ENCODE peak calls at places on chromosomes 6 and 20, in five cellular contexts. U, L, W, D and P are unnamed samples. For H3K4me1, the result is how much of the 10 kb centered on the place peaks cover.

GRCh38 chr6:139376604-139377218 is 2.3 kb upstream of the CITED2 start:
- DNase-seq in U (peak), L (peak), W (peak), D (peak), P (no peak)

GRCh38 chr6:25446815-25447569 is 167.8 kb downstream of the CARMIL1 start:
- DNase-seq in U (no peak), L (peak), W (no peak), D (no peak), P (no peak)

GRCh38 chr6:111482236-111482958 is 621 bp downstream of the REV3L start:
- DNase-seq in U (peak), L (no peak), W (no peak), D (no peak), P (no peak)

GRCh38 chr20:59784365-59785117 is 148.9 kb downstream of the SYCP2 start:
- DNase-seq in U (no peak), L (no peak), W (no peak), D (no peak), P (no peak)

GRCh38 chr6:137661601-137662000 is 167.4 kb upstream of the OLIG3 start:
- DNase-seq in U (no peak), L (peak), W (no peak), D (no peak), P (no peak)

GRCh38 chr6:26553264-26553738 is 15.1 kb downstream of the HMGN4 start:
- DNase-seq in U (peak), L (peak), W (no peak), D (peak), P (peak)

GRCh38 chr6:157304840-157305675 is 18.3 kb downstream of the TMEM242 start:
- DNase-seq in U (peak), L (no peak), W (no peak), D (peak), P (no peak)

GRCh38 chr20:1946762-1947534 is 46.9 kb downstream of the PDYN start:
- DNase-seq in U (no peak), L (no peak), W (no peak), D (peak), P (no peak)

GRCh38 chr20:14189794-14190402 is 147.5 kb downstream of the FLRT3 start:
- DNase-seq in U (no peak), L (peak), W (peak), D (peak), P (no peak)

GRCh38 chr20:24816907-24817306 is 132.2 kb upstream of the CST7 start:
- DNase-seq in U (no peak), L (no peak), W (no peak), D (no peak), P (no peak)

GRCh38 chr20:55116598-55116997 is 641.2 kb downstream of the DOK5 start:
- DNase-seq in U (no peak), L (no peak), W (no peak), D (no peak), P (no peak)

GRCh38 chr6:677919-678318 is 15.0 kb downstream of the EXOC2 start:
- DNase-seq in U (no peak), L (no peak), W (no peak), D (no peak), P (no peak)

GRCh38 chr6:10411131-10411914 is 3.6 kb downstream of the TFAP2A start:
- DNase-seq in U (no peak), L (no peak), W (no peak), D (no peak), P (no peak)

GRCh38 chr6:41672016-41672415 is 33.7 kb downstream of the MDFI start:
- DNase-seq in U (no peak), L (no peak), W (no peak), D (no peak), P (no peak)

GRCh38 chr6:43038727-43039126 is 14.9 kb downstream of the CUL7 start:
- DNase-seq in U (no peak), L (no peak), W (no peak), D (no peak), P (no peak)

GRCh38 chr20:57653910-57654309 is 33.7 kb upstream of the ZBP1 start:
- DNase-seq in U (peak), L (peak), W (peak), D (no peak), P (no peak)

GRCh38 chr20:62314711-62315302 is 12.0 kb downstream of the ADRM1 start:
- DNase-seq in U (no peak), L (no peak), W (no peak), D (no peak), P (no peak)

GRCh38 chr6:150539568-150539967 is 60.1 kb upstream of the PLEKHG1 start:
- DNase-seq in U (no peak), L (no peak), W (no peak), D (no peak), P (no peak)

GRCh38 chr6:154751020-154751800 is 18.0 kb downstream of the SCAF8 start:
- DNase-seq in U (no peak), L (no peak), W (no peak), D (no peak), P (no peak)

GRCh38 chr20:22890605-22891300 is 144.4 kb upstream of the SSTR4 start:
- DNase-seq in U (no peak), L (no peak), W (no peak), D (no peak), P (no peak)

GRCh38 chr6:31304683-31305082 is 32.8 kb upstream of the HLA-C start:
- DNase-seq in U (no peak), L (peak), W (no peak), D (no peak), P (no peak)

GRCh38 chr6:40556023-40556422 is 31.1 kb downstream of the LRFN2 start:
- DNase-seq in U (no peak), L (no peak), W (no peak), D (no peak), P (no peak)

GRCh38 chr6:82385102-82385501 is 21.5 kb downstream of the TPBG start:
- DNase-seq in U (no peak), L (no peak), W (no peak), D (no peak), P (no peak)

GRCh38 chr20:44747166-44748004 is 1.7 kb downstream of the KCNK15 start:
- DNase-seq in U (peak), L (peak), W (peak), D (peak), P (peak)

GRCh38 chr6:169420912-169421543 is 167.4 kb upstream of the THBS2 start:
- DNase-seq in U (peak), L (no peak), W (no peak), D (no peak), P (no peak)

GRCh38 chr6:109071125-109071917 is 23.3 kb downstream of the SESN1 start:
- DNase-seq in U (no peak), L (no peak), W (no peak), D (no peak), P (no peak)

GRCh38 chr6:137043710-137044365 is 927 bp downstream of the IL20RA start:
- DNase-seq in U (no peak), L (peak), W (peak), D (peak), P (no peak)

GRCh38 chr6:169427856-169428255 is 174.2 kb upstream of the THBS2 start:
- DNase-seq in U (no peak), L (no peak), W (no peak), D (peak), P (no peak)

GRCh38 chr20:13238001-13238653 is 17.1 kb downstream of the ISM1 start:
- DNase-seq in U (no peak), L (no peak), W (no peak), D (no peak), P (no peak)

GRCh38 chr20:64109390-64109747 is 2.0 kb upstream of the NPBWR2 start:
- DNase-seq in U (peak), L (no peak), W (no peak), D (no peak), P (no peak)

GRCh38 chr6:127554435-127555006 is 22.5 kb upstream of the C6orf58 start:
- DNase-seq in U (no peak), L (peak), W (peak), D (peak), P (peak)

GRCh38 chr6:15327271-15327670 is 81.4 kb downstream of the JARID2 start:
- DNase-seq in U (peak), L (peak), W (peak), D (no peak), P (no peak)

GRCh38 chr6:132140150-132140549 is 189.0 kb upstream of the CCN2 start:
- DNase-seq in U (no peak), L (no peak), W (no peak), D (no peak), P (no peak)

GRCh38 chr6:163147988-163148387 is 266.5 kb upstream of the QKI start:
- DNase-seq in U (no peak), L (peak), W (peak), D (no peak), P (no peak)
- H3K4me1 ChIP-seq in U (under half), L (under half), W (under half), D (under half), P (under half)

DNA sequence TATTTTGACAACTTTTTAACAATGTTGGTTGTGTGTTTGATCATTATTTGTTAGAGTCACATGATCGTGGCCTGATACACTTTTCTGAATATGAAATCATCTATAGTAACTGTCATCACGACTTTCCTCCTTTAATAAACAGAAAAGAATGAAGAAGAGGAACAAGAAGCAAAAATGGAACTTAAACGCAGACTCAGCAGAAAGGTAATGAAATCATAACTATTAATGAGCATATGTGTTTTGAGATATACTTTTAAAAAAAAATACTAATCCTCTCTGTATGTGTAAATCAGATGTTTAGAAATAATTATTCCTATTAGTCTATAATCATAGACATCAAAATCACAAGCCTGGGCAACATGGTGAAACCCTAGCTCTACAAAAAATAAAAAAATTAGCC is 60.1 kb upstream of the LTV1 start:
- DNase-seq in U (no peak), L (no peak), W (no peak), D (no peak), P (no peak)
- H3K27ac ChIP-seq in U (no peak), L (no peak), W (no peak), D (no peak), P (no peak)

DNA sequence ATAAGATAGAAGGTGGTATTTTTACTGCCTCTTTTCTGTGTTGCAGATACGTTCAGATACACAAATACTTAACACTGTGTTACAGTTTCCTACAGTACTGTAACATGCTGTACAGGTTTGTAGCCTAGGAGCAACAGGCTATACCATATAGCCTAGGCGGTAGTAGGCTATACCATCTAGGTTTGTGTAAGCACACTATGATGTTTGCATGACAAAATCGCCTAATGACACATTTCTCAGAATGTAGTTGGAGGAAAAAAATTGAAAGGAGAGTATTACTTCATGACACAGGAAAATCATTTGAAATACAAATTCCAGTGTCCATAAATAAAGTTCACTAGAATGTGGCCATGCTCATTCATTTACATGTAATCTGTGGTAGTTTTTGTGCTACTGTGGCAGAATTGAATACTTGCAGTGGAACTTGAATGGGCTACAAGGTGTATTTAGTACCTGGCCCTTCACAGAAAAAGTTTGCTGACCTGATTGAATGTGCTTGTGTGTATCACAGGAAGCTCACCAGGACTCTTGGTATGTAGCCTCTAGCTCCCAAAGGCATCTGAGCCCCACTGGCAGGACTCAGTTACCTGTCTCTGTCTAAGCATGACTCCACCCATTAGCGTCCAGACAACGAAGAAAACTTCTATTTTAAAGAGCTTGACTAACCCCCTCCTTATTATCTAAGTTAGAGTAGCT is 18.8 kb downstream of the TOP1 start:
- DNase-seq in U (no peak), L (no peak), W (no peak), D (no peak), P (no peak)
- H3K4me1 ChIP-seq in U (under half), L (under half), W (half or more), D (under half), P (half or more)

DNA sequence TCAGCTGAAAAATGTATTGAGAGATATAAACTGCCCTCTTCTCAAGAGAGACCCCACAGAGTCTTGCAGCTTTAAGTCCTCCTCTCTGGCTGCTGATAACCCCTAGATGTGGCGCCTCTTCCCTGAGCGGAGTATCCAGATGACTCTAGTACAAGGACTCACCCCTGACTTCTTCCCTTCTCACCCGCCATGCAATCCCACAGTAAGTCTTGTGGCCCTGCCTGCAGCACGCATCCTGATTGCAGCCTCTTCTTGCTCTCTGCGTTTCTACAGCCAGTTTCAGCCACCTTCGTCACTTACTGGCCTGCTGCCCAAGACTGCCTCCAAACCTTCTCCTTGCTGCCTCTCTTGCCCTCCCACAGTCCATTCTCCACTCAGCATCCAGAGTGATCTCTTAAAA is 2.3 kb upstream of the RPP40 start:
- DNase-seq in U (no peak), L (no peak), W (no peak), D (no peak), P (no peak)
- H3K27ac ChIP-seq in U (no peak), L (no peak), W (no peak), D (no peak), P (no peak)

GRCh38 chr6:144336900-144337299 is 51.8 kb downstream of the UTRN start:
- DNase-seq in U (no peak), L (no peak), W (no peak), D (no peak), P (no peak)
- H3K4me1 ChIP-seq in U (under half), L (under half), W (under half), D (under half), P (under half)